ENCODE peak calls at places on chromosomes 5 and 9, in five cellular contexts. S, Z, H, W and L are unnamed samples.
A peak's percentile ranks its signal among the peaks of the same experiment; 100 is the strongest.

GRCh38 chr5:122333564-122333963 is 21.5 kb downstream of the SNCAIP start:
- DNase-seq in S (no peak), Z (no peak), H (no peak), W (no peak), L (no peak)

GRCh38 chr9:127753148-127753547 is 18.1 kb upstream of the TOR2A start:
- DNase-seq in S (no peak), Z (no peak), H (no peak), W (no peak), L (no peak)

GRCh38 chr5:50751064-50751657 is 84.7 kb downstream of the PARP8 start:
- DNase-seq in S (no peak), Z (no peak), H (peak; percentile 36), W (peak; percentile 39), L (no peak)

GRCh38 chr5:167549763-167550162 is 741.7 kb upstream of the WWC1 start:
- DNase-seq in S (no peak), Z (no peak), H (no peak), W (no peak), L (no peak)

GRCh38 chr5:150315245-150315644 is 12.5 kb upstream of the ARSI start:
- DNase-seq in S (no peak), Z (no peak), H (no peak), W (no peak), L (no peak)

GRCh38 chr9:108967916-108968315 is 33.7 kb downstream of the ABITRAM start:
- DNase-seq in S (no peak), Z (no peak), H (no peak), W (no peak), L (no peak)

GRCh38 chr9:18544456-18544855 is 70.5 kb downstream of the ADAMTSL1 start:
- DNase-seq in S (no peak), Z (no peak), H (no peak), W (peak; percentile 66), L (no peak)

GRCh38 chr9:104374711-104375110 is 129.4 kb upstream of the OR13F1 start:
- DNase-seq in S (no peak), Z (no peak), H (no peak), W (no peak), L (no peak)

GRCh38 chr9:110255417-110256141 is 728 bp downstream of the TXN start:
- DNase-seq in S (no peak), Z (no peak), H (peak; percentile 82), W (peak; percentile 64), L (peak; percentile 53)

GRCh38 chr9:137463194-137463930 is 4.2 kb upstream of the NSMF start:
- DNase-seq in S (no peak), Z (no peak), H (no peak), W (no peak), L (no peak)

GRCh38 chr5:144125163-144125726 is 45.2 kb downstream of the YIPF5 start:
- DNase-seq in S (no peak), Z (peak; percentile 33), H (no peak), W (no peak), L (no peak)

GRCh38 chr5:55303238-55303690 is 4.2 kb downstream of the DHX29 start:
- DNase-seq in S (no peak), Z (peak; percentile 82), H (peak; percentile 16), W (peak; percentile 52), L (no peak)

GRCh38 chr9:136502940-136503550 is 20.2 kb upstream of the SEC16A start:
- DNase-seq in S (no peak), Z (no peak), H (no peak), W (no peak), L (no peak)

GRCh38 chr9:5446451-5447236 is 3.7 kb upstream of the CD274 start:
- DNase-seq in S (no peak), Z (no peak), H (no peak), W (peak; percentile 92), L (no peak)

GRCh38 chr5:123340928-123341327 is 82.3 kb downstream of the CEP120 start:
- DNase-seq in S (no peak), Z (no peak), H (no peak), W (no peak), L (no peak)

GRCh38 chr9:25960235-25960634 is 282.0 kb upstream of the TUSC1 start:
- DNase-seq in S (no peak), Z (no peak), H (no peak), W (no peak), L (no peak)

GRCh38 chr5:125439243-125439642 is 692.8 kb upstream of the ZNF608 start:
- DNase-seq in S (no peak), Z (no peak), H (no peak), W (no peak), L (no peak)

GRCh38 chr5:53350991-53351770 is 129.2 kb upstream of the FST start:
- DNase-seq in S (no peak), Z (no peak), H (no peak), W (peak; percentile 67), L (no peak)

GRCh38 chr5:53355930-53356329 is 124.5 kb upstream of the FST start:
- DNase-seq in S (no peak), Z (no peak), H (no peak), W (peak; percentile 47), L (no peak)

GRCh38 chr5:53355316-53355715 is 125.1 kb upstream of the FST start:
- DNase-seq in S (no peak), Z (peak; percentile 36), H (peak; percentile 9), W (peak; percentile 81), L (no peak)

DNA sequence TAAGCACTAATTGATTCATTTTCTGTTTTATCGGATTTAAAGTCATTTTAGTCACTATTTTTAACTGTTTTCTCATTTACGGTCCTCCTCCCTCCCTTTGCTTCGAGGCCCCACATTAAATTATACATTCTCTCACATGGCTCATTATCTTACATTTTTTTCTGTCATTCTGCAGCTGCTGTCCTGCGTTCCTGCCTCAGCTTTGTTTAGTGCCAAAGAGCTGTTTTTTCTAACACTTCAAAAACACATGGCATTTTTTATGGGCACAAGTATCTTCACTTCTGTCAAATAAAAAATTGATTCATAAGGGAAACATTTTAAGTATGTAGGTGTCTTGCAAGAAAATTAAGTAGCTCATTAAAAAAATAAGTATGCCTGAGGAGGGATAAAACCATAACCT is 130.0 kb upstream of the FST start:
- DNase-seq in S (no peak), Z (no peak), H (no peak), W (no peak), L (no peak)
- TF ChIP-seq CTCF in S (no peak), Z (no peak), H (no peak), W (no peak), L (no peak)

DNA sequence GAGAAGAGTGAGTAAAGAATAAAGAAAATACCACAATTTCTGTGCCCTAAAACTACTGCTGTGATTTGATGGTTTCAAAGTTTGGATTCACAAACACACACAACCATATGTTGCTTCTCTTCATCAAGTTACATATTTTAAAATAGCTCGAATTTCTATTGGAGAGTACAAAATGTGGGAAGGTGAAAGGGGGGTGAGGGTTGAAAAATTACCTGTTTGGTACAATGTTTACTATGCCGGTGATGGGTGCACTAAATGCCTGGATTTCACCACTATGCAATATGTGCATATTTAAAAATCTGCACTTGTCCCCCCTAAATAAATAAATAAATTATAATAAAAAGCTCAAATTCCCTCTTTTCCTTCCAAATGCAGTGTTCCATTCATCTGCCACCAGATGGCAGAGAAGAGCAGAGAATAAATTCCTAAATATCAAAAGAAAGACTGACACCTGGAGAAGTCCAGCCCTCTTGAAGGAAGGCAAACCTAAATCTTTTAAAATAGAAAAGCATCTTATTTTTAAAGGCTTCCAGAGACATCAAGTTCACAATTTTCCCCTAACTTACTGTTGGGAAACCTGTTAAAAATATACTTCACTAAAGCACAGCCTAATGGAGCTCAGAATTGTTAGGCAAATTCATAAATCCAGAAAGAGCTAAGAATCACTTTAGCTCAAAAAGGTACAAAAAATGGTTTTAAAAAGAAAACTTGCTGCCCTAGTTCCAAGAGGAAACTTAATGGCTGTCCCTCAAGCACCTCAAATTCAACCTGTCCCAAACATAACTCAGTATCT is 24.8 kb upstream of the HNRNPA0 start:
- DNase-seq in S (no peak), Z (no peak), H (no peak), W (peak; percentile 54), L (no peak)
- TF ChIP-seq CTCF in S (peak; percentile 79), Z (peak; percentile 42), H (no peak), W (peak; percentile 67), L (peak; percentile 88)

GRCh38 chr9:804026-804425 is 37.5 kb upstream of the DMRT1 start:
- DNase-seq in S (no peak), Z (no peak), H (no peak), W (no peak), L (no peak)

GRCh38 chr9:801399-802071 is 40.0 kb upstream of the DMRT1 start:
- DNase-seq in S (no peak), Z (peak; percentile 65), H (no peak), W (no peak), L (no peak)

GRCh38 chr9:806285-807156 is 35.0 kb upstream of the DMRT1 start:
- DNase-seq in S (no peak), Z (no peak), H (peak; percentile 21), W (peak; percentile 54), L (no peak)

GRCh38 chr9:800561-800960 is 40.9 kb upstream of the DMRT1 start:
- DNase-seq in S (no peak), Z (no peak), H (no peak), W (no peak), L (no peak)

DNA sequence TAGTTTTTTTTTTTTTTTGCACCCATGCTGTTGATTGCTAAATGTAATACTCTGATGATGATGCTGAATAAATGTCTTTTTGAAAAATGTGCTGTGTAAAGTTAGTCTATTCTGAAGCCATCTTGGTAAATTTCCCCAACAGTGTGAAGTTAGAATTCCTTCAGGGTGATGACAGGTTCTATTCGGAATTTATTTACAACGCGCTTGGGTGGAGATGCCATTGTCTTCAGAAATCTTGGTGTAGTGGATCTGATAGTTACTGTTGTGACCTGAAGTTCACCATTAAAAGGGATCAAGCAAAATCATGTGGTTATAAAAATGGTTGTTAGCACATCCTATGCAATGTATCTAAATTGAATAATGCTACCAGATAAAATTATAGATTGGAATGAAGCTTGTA is 36.3 kb upstream of the DMRT1 start:
- DNase-seq in S (no peak), Z (no peak), H (no peak), W (no peak), L (no peak)
- TF ChIP-seq CTCF in S (no peak), Z (no peak), H (no peak), W (no peak), L (no peak)

GRCh38 chr5:35246411-35246810 is 16.1 kb upstream of the PRLR start:
- DNase-seq in S (no peak), Z (no peak), H (peak; percentile 56), W (peak; percentile 15), L (no peak)
- TF ChIP-seq CTCF in S (no peak), Z (no peak), H (peak; percentile 28), W (peak; percentile 36), L (no peak)

GRCh38 chr5:149012350-149012749 is 50.5 kb downstream of the SH3TC2 start:
- DNase-seq in S (no peak), Z (no peak), H (no peak), W (no peak), L (no peak)
- TF ChIP-seq CTCF in S (no peak), Z (no peak), H (no peak), W (no peak), L (no peak)

GRCh38 chr5:135217669-135218485 is 181.2 kb downstream of the MACROH2A1 start:
- DNase-seq in S (no peak), Z (no peak), H (no peak), W (no peak), L (peak; percentile 20)
- TF ChIP-seq CTCF in S (no peak), Z (no peak), H (no peak), W (peak; percentile 26), L (no peak)

GRCh38 chr5:1204693-1205242 is 3.4 kb downstream of the SLC6A19 start:
- DNase-seq in S (no peak), Z (no peak), H (peak; percentile 62), W (peak; percentile 44), L (no peak)
- TF ChIP-seq CTCF in S (no peak), Z (peak; percentile 24), H (no peak), W (peak; percentile 52), L (no peak)

GRCh38 chr5:151684690-151685361 is 1.9 kb downstream of the SPARC start:
- DNase-seq in S (no peak), Z (peak; percentile 87), H (peak; percentile 47), W (peak; percentile 46), L (peak; percentile 78)
- TF ChIP-seq CTCF in S (no peak), Z (peak; percentile 26), H (no peak), W (peak; percentile 51), L (peak; percentile 29)